ENCODE peak calls at places on chromosomes 16 and 17, in five cellular contexts. M is heart right ventricle; N is effector memory CD4-positive, alpha-beta T cell; L is mucosa of descending colon; T is lower lobe of right lung. Z is an unnamed sample. For H3K4me1, the result is how much of the 10 kb centered on the place peaks cover.

GRCh38 chr17:33725675-33726271 is 432.7 kb upstream of the ASIC2 start:
- DNase-seq in M (peak), N (no peak), L (no peak), T (peak), Z (peak)

GRCh38 chr16:63625141-63625540 is 1496.7 kb downstream of the CDH11 start:
- DNase-seq in L (no peak), N (no peak), M (no peak), T (no peak), Z (no peak)

GRCh38 chr17:76641501-76641900 is 2.1 kb downstream of the ST6GALNAC1 start:
- DNase-seq in T (no peak), N (no peak), M (no peak), L (no peak), Z (no peak)

GRCh38 chr16:81614654-81615359 is 164.3 kb upstream of the PLCG2 start:
- DNase-seq in N (no peak), L (no peak), T (no peak), M (no peak), Z (no peak)

GRCh38 chr16:11783319-11784047 is 13.6 kb downstream of the ZC3H7A start:
- DNase-seq in M (no peak), T (no peak), N (peak), L (no peak), Z (no peak)

GRCh38 chr17:42325026-42325425 is 36.7 kb downstream of the STAT5A start:
- DNase-seq in T (no peak), N (no peak), L (no peak), M (no peak), Z (no peak)

GRCh38 chr17:79323556-79323955 is 248.9 kb downstream of the ENGASE start:
- DNase-seq in L (peak), N (no peak), T (no peak), M (no peak), Z (no peak)

GRCh38 chr16:14560523-14560922 is 69.5 kb downstream of the PARN start:
- DNase-seq in M (no peak), T (no peak), N (no peak), L (no peak), Z (no peak)

GRCh38 chr17:67994827-67995567 is 1.3 kb downstream of the C17orf58 start:
- DNase-seq in L (no peak), M (no peak), T (no peak), N (no peak), Z (peak)

GRCh38 chr16:1674751-1675664 is 3.1 kb upstream of the JPT2 start:
- DNase-seq in L (no peak), N (no peak), T (no peak), M (no peak), Z (no peak)

GRCh38 chr17:76816590-76817135 is 51.5 kb upstream of the MGAT5B start:
- DNase-seq in N (peak), T (no peak), L (no peak), M (no peak), Z (peak)

GRCh38 chr16:59192551-59193199 is 458.6 kb upstream of the GOT2 start:
- DNase-seq in L (no peak), T (no peak), M (peak), N (no peak), Z (no peak)

GRCh38 chr17:68800731-68801130 is 154.5 kb downstream of the ABCA8 start:
- DNase-seq in L (no peak), T (no peak), N (no peak), M (no peak), Z (no peak)

GRCh38 chr17:30237296-30238002 is 2.0 kb upstream of the SLC6A4 start:
- DNase-seq in T (no peak), L (no peak), N (no peak), M (no peak), Z (no peak)

GRCh38 chr16:77359065-77359502 is 75.8 kb downstream of the ADAMTS18 start:
- DNase-seq in T (no peak), N (no peak), L (no peak), M (no peak), Z (peak)

GRCh38 chr17:28958820-28959455 is 7.6 kb upstream of the PHF12 start:
- DNase-seq in T (no peak), M (no peak), N (no peak), L (no peak), Z (no peak)

GRCh38 chr17:47652570-47652969 is 2.9 kb downstream of the KPNB1 start:
- DNase-seq in N (no peak), L (no peak), T (no peak), M (no peak), Z (no peak)

GRCh38 chr17:37447641-37448040 is 41.0 kb downstream of the TADA2A start:
- DNase-seq in T (no peak), M (no peak), N (no peak), L (no peak), Z (peak)

GRCh38 chr16:70705056-70705455 is 19.2 kb upstream of the MTSS2 start:
- DNase-seq in N (no peak), L (no peak), M (no peak), T (no peak), Z (no peak)

GRCh38 chr16:56643080-56643778 is 4.8 kb downstream of the MT1A start:
- DNase-seq in T (peak), L (peak), N (peak), M (peak), Z (peak)

GRCh38 chr17:70290770-70291169 is 121.4 kb downstream of the KCNJ2 start:
- DNase-seq in L (no peak), M (no peak), T (no peak), N (no peak), Z (no peak)

GRCh38 chr16:4092547-4093265 is 23.5 kb downstream of the ADCY9 start:
- DNase-seq in N (no peak), L (no peak), T (no peak), M (no peak), Z (no peak)
- H3K4me1 ChIP-seq in N (under half), L (under half), T (half or more), M (under half), Z (half or more)

GRCh38 chr17:15194859-15195277 is 70.3 kb downstream of the PMP22 start:
- DNase-seq in M (no peak), L (no peak), N (no peak), T (no peak), Z (no peak)

DNA sequence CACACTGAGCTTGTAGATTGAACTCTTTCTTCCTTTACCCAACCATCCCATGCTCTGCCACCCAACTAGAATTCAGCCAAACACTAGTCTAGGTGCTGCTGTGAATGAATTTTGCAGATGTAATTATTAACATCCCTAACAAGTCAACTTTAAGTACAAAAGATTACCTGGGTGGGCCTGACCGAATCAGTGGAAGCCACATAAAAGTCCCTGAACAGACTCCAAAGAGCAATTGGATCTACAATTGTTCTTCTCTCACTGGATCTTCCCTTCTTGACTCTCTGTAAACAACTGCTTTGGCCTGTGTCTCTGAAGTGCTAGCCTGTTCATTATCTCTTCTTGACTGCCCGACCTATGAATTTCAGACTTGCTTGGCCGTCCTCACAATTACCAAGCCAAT is 67.9 kb downstream of the PMP22 start:
- DNase-seq in T (no peak), M (no peak), L (no peak), N (no peak), Z (no peak)
- H3K4me1 ChIP-seq in T (under half), M (under half), L (under half), N (under half), Z (under half)

DNA sequence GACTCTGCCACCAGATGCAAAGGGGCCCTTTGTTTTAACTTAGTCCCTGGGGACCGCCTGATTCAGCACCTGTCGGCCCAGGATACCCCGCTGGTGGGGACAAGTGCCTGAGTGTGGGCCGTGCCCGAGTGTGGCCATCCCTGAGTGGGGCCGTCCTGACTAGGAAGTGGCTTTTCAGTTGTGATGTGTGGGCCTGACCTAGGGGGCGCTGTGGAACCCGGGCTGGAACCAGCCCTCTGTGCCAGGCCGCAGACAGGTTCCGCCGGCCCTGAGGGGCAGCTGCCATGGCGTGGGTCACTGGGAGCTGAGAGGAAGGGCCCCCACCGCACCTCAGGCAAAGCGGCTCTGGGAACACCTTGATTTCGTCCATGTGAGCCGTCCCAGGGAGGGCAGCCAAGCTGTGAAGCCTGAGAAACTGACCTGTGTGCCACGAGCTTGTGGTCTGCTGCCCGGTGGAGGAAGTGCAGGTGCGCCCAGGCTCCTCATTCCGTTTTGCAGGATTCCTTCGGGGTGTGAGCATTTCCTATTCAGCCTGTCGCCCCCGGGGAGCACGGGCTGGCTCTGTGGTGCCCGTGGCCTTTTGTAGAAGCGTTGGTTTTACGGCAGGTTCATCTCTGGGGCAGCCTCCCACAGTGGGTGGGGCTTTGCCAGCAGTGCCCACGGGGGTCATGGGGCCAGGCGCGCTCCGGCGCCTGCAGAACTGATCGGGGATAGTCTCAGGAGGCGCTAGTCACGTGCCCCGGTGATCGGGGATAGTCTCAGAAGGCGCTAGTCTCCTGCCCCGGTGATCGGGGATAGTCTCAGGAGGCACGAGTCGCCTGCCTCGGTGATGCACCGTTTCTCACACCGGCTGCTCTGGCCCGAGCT is 5.3 kb downstream of the RPL13 start:
- DNase-seq in M (no peak), L (peak), T (peak), N (no peak), Z (peak)
- H3K4me1 ChIP-seq in M (under half), L (under half), T (half or more), N (under half), Z (under half)

GRCh38 chr17:60528828-60529227 is 2.8 kb upstream of the APPBP2 start:
- DNase-seq in N (no peak), M (no peak), T (no peak), L (no peak), Z (no peak)
- H3K4me1 ChIP-seq in N (under half), M (under half), T (under half), L (under half), Z (under half)

GRCh38 chr16:88706965-88707871 is 915 bp downstream of the CTU2 start:
- DNase-seq in T (no peak), M (no peak), N (no peak), L (no peak), Z (no peak)
- H3K4me1 ChIP-seq in T (under half), M (under half), N (under half), L (under half), Z (under half)

DNA sequence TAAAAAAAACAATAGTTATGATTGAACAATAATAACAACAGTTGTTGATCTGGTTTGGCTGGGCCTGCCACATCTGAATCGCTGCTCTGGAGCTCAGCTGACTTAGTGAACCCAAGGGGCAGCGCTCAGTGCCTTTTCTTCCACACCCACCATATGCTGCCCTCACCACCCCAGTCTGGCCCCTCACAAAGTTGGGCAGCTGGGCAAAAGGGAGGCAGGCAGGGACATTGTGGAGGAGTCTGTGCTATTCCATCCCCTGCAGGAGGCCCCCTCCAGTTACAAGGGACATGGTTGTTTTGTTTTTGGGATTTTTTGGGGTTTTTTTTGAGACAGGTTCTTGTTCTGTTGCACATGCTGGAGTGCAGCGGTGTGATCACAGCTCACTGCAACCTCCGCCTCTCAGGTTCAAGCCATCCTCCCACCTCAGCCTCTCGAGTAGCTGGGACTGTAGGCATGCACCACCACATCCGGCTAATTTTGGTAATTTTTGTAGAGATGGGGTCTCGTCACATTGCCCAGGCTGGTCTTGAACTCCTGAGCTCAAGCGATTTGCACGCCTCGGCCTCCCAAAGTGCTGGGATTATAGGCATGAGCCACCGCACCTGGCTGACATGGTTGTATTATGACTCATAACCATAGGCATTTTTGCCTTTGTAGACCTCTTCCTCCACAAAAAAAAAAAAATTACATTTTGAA is 8.6 kb upstream of the PECAM1 start:
- DNase-seq in L (no peak), M (no peak), N (no peak), T (no peak), Z (no peak)
- H3K4me1 ChIP-seq in L (under half), M (under half), N (under half), T (under half), Z (under half)

GRCh38 chr17:7841309-7841621 is 7.2 kb downstream of the KDM6B start:
- DNase-seq in L (no peak), M (no peak), T (no peak), N (no peak), Z (no peak)
- H3K4me1 ChIP-seq in L (half or more), M (half or more), T (half or more), N (half or more), Z (under half)

DNA sequence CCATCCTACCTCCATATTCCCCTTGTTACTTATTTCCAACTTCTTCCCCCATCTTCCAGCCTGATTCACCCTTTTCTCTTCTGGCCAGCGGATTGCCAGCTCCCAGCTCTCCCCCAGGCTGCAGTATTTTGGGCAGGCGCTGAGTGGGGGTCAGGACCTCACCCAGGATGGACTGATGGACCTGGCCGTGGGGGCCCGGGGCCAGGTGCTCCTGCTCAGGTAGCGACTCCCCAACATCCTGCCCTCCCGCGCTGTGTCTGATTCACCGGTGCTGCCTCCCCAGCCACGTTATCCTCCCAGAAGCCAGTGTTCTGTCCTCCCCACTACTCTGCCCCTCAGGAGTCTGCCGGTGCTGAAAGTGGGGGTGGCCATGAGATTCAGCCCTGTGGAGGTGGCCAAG is 15.4 kb downstream of the COX6A2 start:
- DNase-seq in T (no peak), L (no peak), N (no peak), M (no peak), Z (no peak)
- H3K4me1 ChIP-seq in T (under half), L (under half), N (under half), M (under half), Z (under half)

Z was measured in thyroid gland.